ENCODE peak calls at places on chromosome 15, in ten cellular contexts. E is kidney epithelial cell; K is activated T-cell treated with anti-CD3 and anti-CD28 coated beads, Interleukin-2, amount 50 U/mL, for 1 hour; I is adrenal gland; H is NCI-H2107; D is SW480; R is heart right ventricle; F is NCI-H1105 treated with DMSO at 0.1 percent for 48 hours; A is stimulated activated CD8-positive, alpha-beta memory T cell treated with anti-CD3 and anti-CD28 coated beads, Interleukin-2, amount 100 ng/mL, for 48 hours; G is GM12865. U is an unnamed sample.

GRCh38 chr15:62389887-62390792 is 225.1 kb upstream of the C2CD4B start:
- DNase-seq in E (peak; percentile 10), K (peak; percentile 50), I (peak; percentile 49), H (peak; percentile 24), D (peak; percentile 52), R (peak; percentile 63), F (peak; percentile 72), A (peak; percentile 61), G (peak; percentile 82), U (peak; percentile 91)

GRCh38 chr15:89125038-89125826 is 37.0 kb downstream of the ABHD2 start:
- DNase-seq in E (no peak), K (no peak), I (no peak), H (no peak), D (no peak), R (no peak), F (no peak), A (no peak), G (no peak), U (no peak)

GRCh38 chr15:78629031-78629715 is 8.4 kb upstream of the CHRNA3 start:
- DNase-seq in E (no peak), K (no peak), I (no peak), H (no peak), D (no peak), R (no peak), F (no peak), A (no peak), G (no peak), U (no peak)

GRCh38 chr15:99090011-99090699 is 14.7 kb upstream of the SYNM start:
- DNase-seq in E (no peak), K (no peak), I (no peak), H (no peak), D (no peak), R (no peak), F (no peak), A (no peak), G (peak; percentile 95), U (peak; percentile 78)

GRCh38 chr15:89184367-89184766 is 37.0 kb downstream of the RLBP1 start:
- DNase-seq in E (no peak), K (no peak), I (no peak), H (no peak), D (no peak), R (no peak), F (no peak), A (no peak), G (no peak), U (no peak)

GRCh38 chr15:68419301-68420175 is 12.4 kb downstream of the ITGA11 start:
- DNase-seq in E (no peak), K (no peak), I (no peak), H (no peak), D (no peak), R (peak; percentile 1), F (no peak), A (no peak), G (no peak), U (no peak)

GRCh38 chr15:66505430-66505811 is 295 bp downstream of the ZWILCH start:
- DNase-seq in E (no peak), K (no peak), I (no peak), H (no peak), D (no peak), R (no peak), F (no peak), A (no peak), G (no peak), U (no peak)

GRCh38 chr15:39585871-39586301 is 5.0 kb downstream of the THBS1 start:
- DNase-seq in E (no peak), K (no peak), I (no peak), H (no peak), D (no peak), R (no peak), F (no peak), A (no peak), G (no peak), U (no peak)

GRCh38 chr15:60859996-60860494 is 369.1 kb downstream of the RORA start:
- DNase-seq in E (no peak), K (no peak), I (no peak), H (no peak), D (no peak), R (no peak), F (no peak), A (no peak), G (no peak), U (no peak)

GRCh38 chr15:53535886-53536285 is 223.6 kb downstream of the WDR72 start:
- DNase-seq in E (no peak), K (no peak), I (no peak), H (no peak), D (no peak), R (no peak), F (no peak), A (no peak), G (no peak), U (no peak)

GRCh38 chr15:48925714-48926223 is 38.0 kb downstream of the SHC4 start:
- DNase-seq in E (peak; percentile 77), K (no peak), I (no peak), H (no peak), D (peak; percentile 95), R (no peak), F (no peak), A (no peak), G (no peak), U (no peak)

GRCh38 chr15:66803182-66803729 is 101.2 kb downstream of the SMAD6 start:
- DNase-seq in E (peak; percentile 94), K (no peak), I (peak; percentile 99), H (no peak), D (peak; percentile 93), R (peak; percentile 85), F (peak; percentile 7), A (no peak), G (no peak), U (no peak)

GRCh38 chr15:62601779-62602540 is 436.9 kb upstream of the C2CD4B start:
- DNase-seq in E (no peak), K (no peak), I (no peak), H (no peak), D (no peak), R (no peak), F (no peak), A (no peak), G (no peak), U (no peak)

GRCh38 chr15:52066842-52067544 is 45.6 kb downstream of the BCL2L10 start:
- DNase-seq in E (no peak), K (no peak), I (no peak), H (no peak), D (no peak), R (no peak), F (no peak), A (no peak), G (no peak), U (no peak)

GRCh38 chr15:78041946-78042345 is 35.6 kb downstream of the TBC1D2B start:
- DNase-seq in E (no peak), K (no peak), I (no peak), H (no peak), D (no peak), R (no peak), F (no peak), A (no peak), G (no peak), U (no peak)

GRCh38 chr15:50909044-50909342 is 510 bp downstream of the AP4E1 start:
- DNase-seq in E (no peak), K (no peak), I (no peak), H (no peak), D (no peak), R (no peak), F (no peak), A (no peak), G (no peak), U (no peak)

GRCh38 chr15:67127925-67128324 is 62.5 kb downstream of the SMAD3 start:
- DNase-seq in E (peak; percentile 93), K (no peak), I (no peak), H (no peak), D (peak; percentile 31), R (no peak), F (no peak), A (no peak), G (no peak), U (no peak)

GRCh38 chr15:38215707-38216106 is 36.9 kb upstream of the SPRED1 start:
- DNase-seq in E (no peak), K (no peak), I (no peak), H (no peak), D (no peak), R (no peak), F (no peak), A (no peak), G (no peak), U (no peak)

GRCh38 chr15:25568751-25569150 is 129.9 kb upstream of the UBE3A start:
- DNase-seq in E (no peak), K (no peak), I (no peak), H (no peak), D (no peak), R (peak; percentile 33), F (no peak), A (no peak), G (no peak), U (no peak)

GRCh38 chr15:66560856-66561525 is 4.8 kb downstream of the LCTL start:
- DNase-seq in E (no peak), K (no peak), I (no peak), H (no peak), D (no peak), R (no peak), F (no peak), A (no peak), G (no peak), U (no peak)

GRCh38 chr15:31303434-31304073 is 23.1 kb upstream of the KLF13 start:
- DNase-seq in E (no peak), K (no peak), I (no peak), H (no peak), D (no peak), R (peak; percentile 40), F (no peak), A (no peak), G (no peak), U (no peak)

GRCh38 chr15:26665950-26666921 is 106.6 kb downstream of the GABRB3 start:
- DNase-seq in E (no peak), K (no peak), I (no peak), H (no peak), D (peak; percentile 8), R (no peak), F (no peak), A (no peak), G (no peak), U (no peak)

GRCh38 chr15:65421360-65422215 is 1.2 kb downstream of the IGDCC4 start:
- DNase-seq in E (no peak), K (no peak), I (peak; percentile 64), H (no peak), D (peak; percentile 45), R (peak; percentile 50), F (peak; percentile 44), A (no peak), G (peak; percentile 58), U (peak; percentile 76)

GRCh38 chr15:57570994-57571393 is 20.7 kb upstream of the MYZAP start:
- DNase-seq in E (peak; percentile 65), K (no peak), I (no peak), H (no peak), D (peak; percentile 89), R (no peak), F (no peak), A (no peak), G (no peak), U (no peak)

GRCh38 chr15:101635944-101636727 is 16.0 kb downstream of the TM2D3 start:
- DNase-seq in E (no peak), K (no peak), I (no peak), H (no peak), D (no peak), R (no peak), F (no peak), A (no peak), G (no peak), U (no peak)

GRCh38 chr15:20340931-20341661 is 200.5 kb downstream of the GOLGA6L6 start:
- DNase-seq in E (no peak), K (peak; percentile 50), I (peak; percentile 81), H (no peak), D (no peak), R (peak; percentile 74), F (no peak), A (no peak), G (peak; percentile 46), U (peak; percentile 54)

GRCh38 chr15:71103102-71103676 is 12.1 kb upstream of the THSD4 start:
- DNase-seq in E (no peak), K (no peak), I (peak; percentile 42), H (no peak), D (peak; percentile 31), R (no peak), F (peak; percentile 33), A (no peak), G (peak; percentile 80), U (no peak)

GRCh38 chr15:70088887-70089691 is 8.6 kb downstream of the TLE3 start:
- DNase-seq in E (no peak), K (no peak), I (no peak), H (no peak), D (no peak), R (no peak), F (peak; percentile 75), A (no peak), G (no peak), U (no peak)

U was measured in GM10248.